ENCODE peak calls at places on chromosomes 4 and X, in seven cellular contexts. K, I, L, U, S, J and O are unnamed samples.

GRCh38 chr4:7677799-7678301 is 243.1 kb upstream of the PSAPL1 start:
- DNase-seq in K (no peak), I (no peak), L (no peak), U (no peak), S (no peak), J (no peak), O (no peak)

GRCh38 chr4:157043131-157043530 is 32.8 kb upstream of the GLRB start:
- DNase-seq in K (no peak), I (peak; percentile 38), L (peak; percentile 58), U (no peak), S (no peak), J (peak; percentile 37), O (no peak)

GRCh38 chrX:46588263-46588662 is 14.7 kb downstream of the CHST7 start:
- DNase-seq in K (no peak), I (peak; percentile 66), L (peak; percentile 59), U (peak; percentile 12), S (no peak), J (peak; percentile 57), O (peak; percentile 52)

GRCh38 chrX:56726609-56727008 is 2.4 kb upstream of the NBDY start:
- DNase-seq in K (no peak), I (peak; percentile 67), L (peak; percentile 64), U (no peak), S (peak; percentile 50), J (peak; percentile 25), O (no peak)

GRCh38 chr4:3701271-3702083 is 64.7 kb upstream of the ADRA2C start:
- DNase-seq in K (no peak), I (no peak), L (no peak), U (no peak), S (no peak), J (no peak), O (no peak)

GRCh38 chrX:45888518-45888917 is 656.7 kb downstream of the ZNF674 start:
- DNase-seq in K (no peak), I (no peak), L (no peak), U (no peak), S (no peak), J (peak; percentile 3), O (no peak)

GRCh38 chrX:32644476-32644875 is 566.9 kb downstream of the DMD start:
- DNase-seq in K (no peak), I (no peak), L (no peak), U (no peak), S (no peak), J (no peak), O (peak; percentile 38)

GRCh38 chr4:38242110-38242509 is 281.9 kb downstream of the PTTG2 start:
- DNase-seq in K (no peak), I (no peak), L (no peak), U (no peak), S (no peak), J (no peak), O (no peak)

GRCh38 chr4:76733380-76733779 is 164.6 kb downstream of the SOWAHB start:
- DNase-seq in K (no peak), I (no peak), L (no peak), U (no peak), S (no peak), J (no peak), O (no peak)

GRCh38 chrX:103400931-103401330 is 24.6 kb downstream of the BEX3 start:
- DNase-seq in K (no peak), I (no peak), L (no peak), U (no peak), S (no peak), J (no peak), O (no peak)

GRCh38 chr4:156749791-156750403 is 221.7 kb downstream of the PDGFC start:
- DNase-seq in K (no peak), I (peak; percentile 49), L (peak; percentile 20), U (no peak), S (no peak), J (no peak), O (no peak)

GRCh38 chrX:129840334-129840733 is 3.4 kb downstream of the ZDHHC9 start:
- DNase-seq in K (no peak), I (peak; percentile 30), L (peak; percentile 46), U (no peak), S (no peak), J (no peak), O (no peak)

GRCh38 chr4:152138451-152138850 is 377.6 kb upstream of the GATB start:
- DNase-seq in K (no peak), I (no peak), L (no peak), U (peak; percentile 1), S (no peak), J (no peak), O (no peak)

GRCh38 chrX:16103625-16104024 is 19.7 kb upstream of the GRPR start:
- DNase-seq in K (no peak), I (no peak), L (no peak), U (no peak), S (no peak), J (no peak), O (no peak)

GRCh38 chr4:101400096-101400495 is 52.8 kb upstream of the PPP3CA start:
- DNase-seq in K (no peak), I (peak; percentile 60), L (no peak), U (no peak), S (no peak), J (peak; percentile 96), O (no peak)

GRCh38 chr4:39043058-39043696 is 11.0 kb upstream of the TMEM156 start:
- DNase-seq in K (no peak), I (no peak), L (no peak), U (no peak), S (peak; percentile 16), J (peak; percentile 67), O (no peak)

GRCh38 chr4:168360271-168360670 is 41.7 kb upstream of the DDX60 start:
- DNase-seq in K (no peak), I (no peak), L (no peak), U (no peak), S (no peak), J (no peak), O (no peak)

GRCh38 chr4:48779095-48779997 is 733 bp downstream of the FRYL start:
- DNase-seq in K (peak; percentile 51), I (peak; percentile 83), L (peak; percentile 52), U (peak; percentile 73), S (peak; percentile 41), J (peak; percentile 55), O (no peak)